ENCODE peak calls at places on chromosomes 13 and 19, in ten cellular contexts. One of them, this sample, is unnamed.

GRCh38 chr19:18332917-18333530 is 7.4 kb upstream of the PGPEP1 start:
- DNase-seq in esophagus muscularis mucosa: no peak
- DNase-seq in brain microvascular endothelial cell: no peak
- DNase-seq in pancreas: no peak
- DNase-seq in upper lobe of left lung: no peak
- DNase-seq in left lung: no peak
- DNase-seq in fibroblast of lung: no peak
- DNase-seq in stomach: no peak
- DNase-seq in body of pancreas: no peak
- DNase-seq in PC-9: no peak
- DNase-seq in this sample: no peak

GRCh38 chr13:102294407-102295018 is 107.3 kb downstream of the FGF14 start:
- DNase-seq in fibroblast of lung: no peak
- DNase-seq in PC-9: no peak
- DNase-seq in body of pancreas: no peak
- DNase-seq in upper lobe of left lung: no peak
- DNase-seq in left lung: no peak
- DNase-seq in stomach: no peak
- DNase-seq in brain microvascular endothelial cell: no peak
- DNase-seq in esophagus muscularis mucosa: no peak
- DNase-seq in pancreas: no peak
- DNase-seq in this sample: no peak

GRCh38 chr19:49473868-49474544 is at the start of gene FLT3LG:
- DNase-seq in PC-9: peak; percentile 60
- DNase-seq in pancreas: peak; percentile 69
- DNase-seq in left lung: peak; percentile 73
- DNase-seq in fibroblast of lung: peak; percentile 53
- DNase-seq in body of pancreas: peak; percentile 76
- DNase-seq in stomach: peak; percentile 79
- DNase-seq in esophagus muscularis mucosa: peak; percentile 94
- DNase-seq in brain microvascular endothelial cell: peak; percentile 39
- DNase-seq in upper lobe of left lung: peak; percentile 82
- DNase-seq in this sample: peak; percentile 79

GRCh38 chr19:2529473-2529918 is 53.6 kb downstream of the GADD45B start:
- DNase-seq in left lung: no peak
- DNase-seq in body of pancreas: no peak
- DNase-seq in pancreas: no peak
- DNase-seq in stomach: no peak
- DNase-seq in fibroblast of lung: peak; percentile 83
- DNase-seq in upper lobe of left lung: peak; percentile 79
- DNase-seq in PC-9: peak; percentile 99
- DNase-seq in brain microvascular endothelial cell: peak; percentile 90
- DNase-seq in esophagus muscularis mucosa: no peak
- DNase-seq in this sample: no peak

GRCh38 chr19:12689581-12690216 is 1.9 kb downstream of the GNG14 start:
- DNase-seq in fibroblast of lung: no peak
- DNase-seq in stomach: no peak
- DNase-seq in esophagus muscularis mucosa: no peak
- DNase-seq in brain microvascular endothelial cell: no peak
- DNase-seq in left lung: no peak
- DNase-seq in upper lobe of left lung: no peak
- DNase-seq in PC-9: no peak
- DNase-seq in body of pancreas: no peak
- DNase-seq in pancreas: no peak
- DNase-seq in this sample: no peak

GRCh38 chr13:106468207-106468606 is 67.3 kb downstream of the EFNB2 start:
- DNase-seq in fibroblast of lung: no peak
- DNase-seq in body of pancreas: no peak
- DNase-seq in upper lobe of left lung: no peak
- DNase-seq in PC-9: no peak
- DNase-seq in esophagus muscularis mucosa: no peak
- DNase-seq in left lung: no peak
- DNase-seq in brain microvascular endothelial cell: no peak
- DNase-seq in stomach: peak; percentile 66
- DNase-seq in pancreas: no peak
- DNase-seq in this sample: peak; percentile 44

GRCh38 chr13:89457977-89458376 is 1786.8 kb downstream of the SLITRK5 start:
- DNase-seq in left lung: no peak
- DNase-seq in PC-9: peak; percentile 60
- DNase-seq in pancreas: no peak
- DNase-seq in brain microvascular endothelial cell: peak; percentile 23
- DNase-seq in esophagus muscularis mucosa: no peak
- DNase-seq in upper lobe of left lung: no peak
- DNase-seq in body of pancreas: no peak
- DNase-seq in fibroblast of lung: peak; percentile 90
- DNase-seq in stomach: no peak
- DNase-seq in this sample: no peak

GRCh38 chr19:38671654-38672053 is 24.2 kb downstream of the ACTN4 start:
- DNase-seq in PC-9: no peak
- DNase-seq in body of pancreas: no peak
- DNase-seq in upper lobe of left lung: no peak
- DNase-seq in brain microvascular endothelial cell: no peak
- DNase-seq in pancreas: no peak
- DNase-seq in esophagus muscularis mucosa: no peak
- DNase-seq in stomach: no peak
- DNase-seq in left lung: no peak
- DNase-seq in fibroblast of lung: no peak
- DNase-seq in this sample: no peak

GRCh38 chr13:39036212-39036611 is 1.7 kb downstream of the PROSER1 start:
- DNase-seq in left lung: no peak
- DNase-seq in brain microvascular endothelial cell: no peak
- DNase-seq in fibroblast of lung: peak; percentile 36
- DNase-seq in stomach: no peak
- DNase-seq in upper lobe of left lung: peak; percentile 37
- DNase-seq in pancreas: no peak
- DNase-seq in body of pancreas: peak; percentile 11
- DNase-seq in PC-9: no peak
- DNase-seq in esophagus muscularis mucosa: no peak
- DNase-seq in this sample: no peak

GRCh38 chr13:20170931-20171330 is 10.1 kb upstream of the GJA3 start:
- DNase-seq in esophagus muscularis mucosa: no peak
- DNase-seq in pancreas: no peak
- DNase-seq in PC-9: no peak
- DNase-seq in upper lobe of left lung: no peak
- DNase-seq in body of pancreas: no peak
- DNase-seq in brain microvascular endothelial cell: no peak
- DNase-seq in stomach: no peak
- DNase-seq in left lung: no peak
- DNase-seq in fibroblast of lung: no peak
- DNase-seq in this sample: no peak

GRCh38 chr13:79405501-79405830 is 589 bp downstream of the RBM26 start:
- DNase-seq in fibroblast of lung: no peak
- DNase-seq in esophagus muscularis mucosa: no peak
- DNase-seq in left lung: no peak
- DNase-seq in pancreas: no peak
- DNase-seq in stomach: no peak
- DNase-seq in brain microvascular endothelial cell: no peak
- DNase-seq in upper lobe of left lung: no peak
- DNase-seq in body of pancreas: no peak
- DNase-seq in PC-9: no peak
- DNase-seq in this sample: no peak

GRCh38 chr19:2027361-2027760 is 11.8 kb upstream of the BTBD2 start:
- DNase-seq in pancreas: no peak
- DNase-seq in PC-9: no peak
- DNase-seq in left lung: no peak
- DNase-seq in body of pancreas: no peak
- DNase-seq in stomach: no peak
- DNase-seq in brain microvascular endothelial cell: peak; percentile 23
- DNase-seq in fibroblast of lung: peak; percentile 64
- DNase-seq in esophagus muscularis mucosa: no peak
- DNase-seq in upper lobe of left lung: no peak
- DNase-seq in this sample: no peak

GRCh38 chr19:40567040-40567749 is 9.5 kb upstream of the SHKBP1 start:
- DNase-seq in left lung: no peak
- DNase-seq in brain microvascular endothelial cell: no peak
- DNase-seq in body of pancreas: no peak
- DNase-seq in esophagus muscularis mucosa: no peak
- DNase-seq in pancreas: no peak
- DNase-seq in fibroblast of lung: peak; percentile 18
- DNase-seq in upper lobe of left lung: no peak
- DNase-seq in stomach: no peak
- DNase-seq in PC-9: no peak
- DNase-seq in this sample: no peak
- H3K4me3 ChIP-seq in left lung: peak overlapping the region; percentile 21
- H3K4me3 ChIP-seq in brain microvascular endothelial cell: peak overlapping the region; percentile 34
- H3K4me3 ChIP-seq in body of pancreas: no peak overlapping the region
- H3K4me3 ChIP-seq in esophagus muscularis mucosa: peak overlapping the region; percentile 38
- H3K4me3 ChIP-seq in pancreas: peak overlapping the region; percentile 31
- H3K4me3 ChIP-seq in fibroblast of lung: peak overlapping the region; percentile 12
- H3K4me3 ChIP-seq in upper lobe of left lung: peak overlapping the region; percentile 27
- H3K4me3 ChIP-seq in stomach: peak overlapping the region; percentile 14
- H3K4me3 ChIP-seq in PC-9: no peak overlapping the region
- H3K4me3 ChIP-seq in this sample: peak overlapping the region; percentile 52

DNA sequence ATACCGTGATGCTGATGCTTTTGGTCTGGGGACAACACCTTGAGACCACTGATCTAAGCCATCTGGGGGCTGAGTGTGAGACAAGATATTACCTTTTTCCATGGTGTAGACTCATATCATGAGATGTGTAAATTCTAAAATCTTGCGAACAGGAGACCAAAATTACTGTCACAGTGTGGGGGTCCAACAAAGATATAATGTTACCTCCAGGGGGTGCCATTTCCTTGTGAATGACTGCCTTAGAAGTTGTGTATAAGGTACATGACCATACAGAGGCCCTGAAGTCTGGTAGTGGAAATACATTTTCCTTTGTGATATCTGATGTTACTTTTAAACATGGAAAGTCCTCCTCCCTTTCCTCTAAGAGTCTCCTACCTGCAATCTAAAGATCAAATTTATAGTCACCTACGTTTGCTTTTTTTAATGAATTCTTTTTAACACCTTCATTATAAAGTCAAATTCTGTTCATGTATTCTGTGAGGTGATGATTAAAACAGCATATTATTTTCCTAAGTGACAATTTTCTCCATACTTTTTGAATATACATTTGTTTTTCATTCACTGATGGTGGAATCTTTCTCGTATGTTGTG is 113.5 kb downstream of the RFC3 start:
- DNase-seq in stomach: no peak
- DNase-seq in PC-9: no peak
- DNase-seq in brain microvascular endothelial cell: peak; percentile 61
- DNase-seq in pancreas: no peak
- DNase-seq in esophagus muscularis mucosa: no peak
- DNase-seq in left lung: no peak
- DNase-seq in upper lobe of left lung: no peak
- DNase-seq in body of pancreas: peak; percentile 13
- DNase-seq in fibroblast of lung: peak; percentile 56
- DNase-seq in this sample: no peak
- TF ChIP-seq CTCF in stomach: no peak
- TF ChIP-seq CTCF in PC-9: peak; percentile 68
- TF ChIP-seq CTCF in brain microvascular endothelial cell: peak; percentile 56
- TF ChIP-seq CTCF in pancreas: peak; percentile 23
- TF ChIP-seq CTCF in esophagus muscularis mucosa: peak; percentile 51
- TF ChIP-seq CTCF in left lung: peak; percentile 34
- TF ChIP-seq CTCF in upper lobe of left lung: peak; percentile 38
- TF ChIP-seq CTCF in body of pancreas: no peak
- TF ChIP-seq CTCF in fibroblast of lung: peak; percentile 55
- TF ChIP-seq CTCF in this sample: peak; percentile 67

GRCh38 chr19:19343016-19343362 is 22.4 kb downstream of the MAU2 start:
- DNase-seq in pancreas: no peak
- DNase-seq in PC-9: no peak
- DNase-seq in esophagus muscularis mucosa: no peak
- DNase-seq in stomach: no peak
- DNase-seq in brain microvascular endothelial cell: no peak
- DNase-seq in upper lobe of left lung: no peak
- DNase-seq in fibroblast of lung: no peak
- DNase-seq in left lung: no peak
- DNase-seq in body of pancreas: no peak
- DNase-seq in this sample: no peak
- H3K36me3 ChIP-seq in pancreas: no peaks in the 10 kb centered on the region
- H3K36me3 ChIP-seq in PC-9: peaks cover 28% of the 10 kb centered on the region
- H3K36me3 ChIP-seq in esophagus muscularis mucosa: peaks cover 100% of the 10 kb centered on the region
- H3K36me3 ChIP-seq in stomach: peaks cover 100% of the 10 kb centered on the region
- H3K36me3 ChIP-seq in brain microvascular endothelial cell: peaks cover 77% of the 10 kb centered on the region
- H3K36me3 ChIP-seq in upper lobe of left lung: peaks cover 28% of the 10 kb centered on the region
- H3K36me3 ChIP-seq in fibroblast of lung: peaks cover 41% of the 10 kb centered on the region
- H3K36me3 ChIP-seq in left lung: no peaks in the 10 kb centered on the region
- H3K36me3 ChIP-seq in body of pancreas: peaks cover 25% of the 10 kb centered on the region
- H3K36me3 ChIP-seq in this sample: peaks cover 99% of the 10 kb centered on the region

GRCh38 chr19:44723299-44723951 is 24.5 kb downstream of the CEACAM16 start:
- DNase-seq in brain microvascular endothelial cell: no peak
- DNase-seq in upper lobe of left lung: no peak
- DNase-seq in PC-9: no peak
- DNase-seq in stomach: no peak
- DNase-seq in fibroblast of lung: no peak
- DNase-seq in esophagus muscularis mucosa: no peak
- DNase-seq in left lung: no peak
- DNase-seq in pancreas: no peak
- DNase-seq in body of pancreas: no peak
- DNase-seq in this sample: no peak
- H3K4me3 ChIP-seq in brain microvascular endothelial cell: no peak overlapping the region
- H3K4me3 ChIP-seq in upper lobe of left lung: no peak overlapping the region
- H3K4me3 ChIP-seq in PC-9: no peak overlapping the region
- H3K4me3 ChIP-seq in stomach: no peak overlapping the region
- H3K4me3 ChIP-seq in fibroblast of lung: no peak overlapping the region
- H3K4me3 ChIP-seq in esophagus muscularis mucosa: no peak overlapping the region
- H3K4me3 ChIP-seq in left lung: no peak overlapping the region
- H3K4me3 ChIP-seq in pancreas: peak overlapping the region; percentile 30
- H3K4me3 ChIP-seq in body of pancreas: no peak overlapping the region
- H3K4me3 ChIP-seq in this sample: no peak overlapping the region

GRCh38 chr19:932647-933552 is 7.1 kb downstream of the ARID3A start:
- DNase-seq in upper lobe of left lung: peak; percentile 54
- DNase-seq in PC-9: no peak
- DNase-seq in esophagus muscularis mucosa: no peak
- DNase-seq in stomach: peak; percentile 71
- DNase-seq in pancreas: no peak
- DNase-seq in body of pancreas: peak; percentile 46
- DNase-seq in fibroblast of lung: peak; percentile 93
- DNase-seq in brain microvascular endothelial cell: peak; percentile 70
- DNase-seq in left lung: peak; percentile 57
- DNase-seq in this sample: peak; percentile 84
- TF ChIP-seq CTCF in upper lobe of left lung: no peak
- TF ChIP-seq CTCF in PC-9: no peak
- TF ChIP-seq CTCF in esophagus muscularis mucosa: no peak
- TF ChIP-seq CTCF in stomach: no peak
- TF ChIP-seq CTCF in pancreas: no peak
- TF ChIP-seq CTCF in body of pancreas: no peak
- TF ChIP-seq CTCF in fibroblast of lung: no peak
- TF ChIP-seq CTCF in brain microvascular endothelial cell: peak; percentile 17
- TF ChIP-seq CTCF in left lung: no peak
- TF ChIP-seq CTCF in this sample: no peak

DNA sequence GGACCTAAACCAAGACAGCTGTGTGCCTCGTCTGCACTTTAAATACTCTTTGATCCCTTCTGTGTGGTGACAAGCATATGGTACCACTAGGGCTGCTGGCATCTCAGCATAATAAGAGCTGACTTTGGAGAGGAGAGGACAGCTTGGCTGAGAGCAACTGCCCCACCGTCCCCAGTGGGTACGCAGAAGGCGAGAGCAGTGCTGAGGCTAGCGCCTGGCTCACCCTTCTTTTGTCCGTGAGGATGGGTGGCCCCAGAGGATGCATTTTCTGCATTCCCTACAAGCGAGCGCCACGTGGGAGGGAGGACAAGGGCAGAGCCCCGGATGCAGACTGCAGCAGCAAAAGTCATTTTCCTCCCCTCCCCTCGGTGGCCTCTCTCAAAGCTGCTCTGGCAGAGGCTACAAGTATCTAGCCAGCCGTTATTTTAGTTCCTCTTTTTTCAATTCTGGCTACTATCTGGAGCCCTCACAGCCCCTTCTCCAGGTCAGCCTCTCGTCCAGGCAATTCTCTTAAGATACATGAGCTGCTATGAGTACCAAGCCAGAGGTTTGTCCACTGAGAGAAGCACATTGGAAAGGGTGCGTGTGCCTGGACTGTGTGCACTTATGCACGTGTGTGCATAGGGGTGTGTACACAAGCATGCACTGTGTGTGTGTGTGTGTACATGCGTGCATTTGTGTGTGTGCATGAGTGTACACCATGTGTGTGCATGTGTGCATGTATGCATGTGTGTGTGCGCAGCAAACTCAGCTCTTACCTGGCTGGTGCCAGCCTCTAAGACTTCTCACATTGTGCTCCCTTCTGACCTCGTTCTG is 51.3 kb downstream of the RAB20 start:
- DNase-seq in brain microvascular endothelial cell: no peak
- DNase-seq in pancreas: no peak
- DNase-seq in left lung: no peak
- DNase-seq in esophagus muscularis mucosa: no peak
- DNase-seq in stomach: no peak
- DNase-seq in upper lobe of left lung: no peak
- DNase-seq in body of pancreas: no peak
- DNase-seq in PC-9: no peak
- DNase-seq in fibroblast of lung: no peak
- DNase-seq in this sample: peak; percentile 48
- H3K36me3 ChIP-seq in brain microvascular endothelial cell: peaks cover 90% of the 10 kb centered on the region
- H3K36me3 ChIP-seq in pancreas: no peaks in the 10 kb centered on the region
- H3K36me3 ChIP-seq in left lung: peaks cover 3% of the 10 kb centered on the region
- H3K36me3 ChIP-seq in esophagus muscularis mucosa: peaks cover 91% of the 10 kb centered on the region
- H3K36me3 ChIP-seq in stomach: peaks cover 89% of the 10 kb centered on the region
- H3K36me3 ChIP-seq in upper lobe of left lung: no peaks in the 10 kb centered on the region
- H3K36me3 ChIP-seq in body of pancreas: no peaks in the 10 kb centered on the region
- H3K36me3 ChIP-seq in PC-9: no peaks in the 10 kb centered on the region
- H3K36me3 ChIP-seq in fibroblast of lung: peaks cover 22% of the 10 kb centered on the region
- H3K36me3 ChIP-seq in this sample: peaks cover 79% of the 10 kb centered on the region